ENCODE peak calls at places on chromosomes 2 and 18, in five cellular contexts. One of them, this sample, is unnamed.

GRCh38 chr18:46723856-46724415 is 32.9 kb downstream of the ST8SIA5 start:
- DNase-seq in CD14-positive monocyte: no peak
- DNase-seq in endothelial cell: no peak
- DNase-seq in GM12865: no peak
- DNase-seq in HCT116: no peak
- DNase-seq in this sample: no peak

GRCh38 chr2:29047083-29047840 is 27.1 kb downstream of the PCARE start:
- DNase-seq in endothelial cell: no peak
- DNase-seq in HCT116: no peak
- DNase-seq in GM12865: no peak
- DNase-seq in CD14-positive monocyte: no peak
- DNase-seq in this sample: no peak

GRCh38 chr2:68536000-68536399 is 68.6 kb downstream of the APLF start:
- DNase-seq in GM12865: no peak
- DNase-seq in CD14-positive monocyte: no peak
- DNase-seq in HCT116: no peak
- DNase-seq in endothelial cell: no peak
- DNase-seq in this sample: no peak

GRCh38 chr2:66437601-66438497 is 2.9 kb downstream of the MEIS1 start:
- DNase-seq in endothelial cell: peak; percentile 31
- DNase-seq in GM12865: no peak
- DNase-seq in HCT116: no peak
- DNase-seq in CD14-positive monocyte: peak; percentile 37
- DNase-seq in this sample: no peak

GRCh38 chr2:176781570-176782217 is 430.9 kb upstream of the HNRNPA3 start:
- DNase-seq in GM12865: peak; percentile 4
- DNase-seq in endothelial cell: no peak
- DNase-seq in CD14-positive monocyte: no peak
- DNase-seq in HCT116: no peak
- DNase-seq in this sample: no peak

GRCh38 chr2:120866483-120867140 is 130.9 kb downstream of the GLI2 start:
- DNase-seq in CD14-positive monocyte: no peak
- DNase-seq in HCT116: no peak
- DNase-seq in GM12865: no peak
- DNase-seq in endothelial cell: no peak
- DNase-seq in this sample: peak; percentile 67

GRCh38 chr2:96869824-96870630 is at the start of gene SEMA4C:
- DNase-seq in HCT116: no peak
- DNase-seq in CD14-positive monocyte: no peak
- DNase-seq in endothelial cell: peak; percentile 54
- DNase-seq in GM12865: no peak
- DNase-seq in this sample: no peak

GRCh38 chr18:7537145-7537544 is 30.0 kb upstream of the PTPRM start:
- DNase-seq in CD14-positive monocyte: no peak
- DNase-seq in HCT116: no peak
- DNase-seq in endothelial cell: no peak
- DNase-seq in GM12865: no peak
- DNase-seq in this sample: no peak

GRCh38 chr2:189601043-189601442 is 20.5 kb upstream of the SLC40A1 start:
- DNase-seq in GM12865: no peak
- DNase-seq in CD14-positive monocyte: no peak
- DNase-seq in endothelial cell: no peak
- DNase-seq in HCT116: no peak
- DNase-seq in this sample: no peak

GRCh38 chr2:199851886-199852285 is 894 bp upstream of the FTCDNL1 start:
- DNase-seq in HCT116: no peak
- DNase-seq in endothelial cell: no peak
- DNase-seq in CD14-positive monocyte: no peak
- DNase-seq in GM12865: no peak
- DNase-seq in this sample: no peak

GRCh38 chr2:226431301-226431955 is 368.2 kb downstream of the IRS1 start:
- DNase-seq in CD14-positive monocyte: no peak
- DNase-seq in endothelial cell: no peak
- DNase-seq in GM12865: no peak
- DNase-seq in HCT116: no peak
- DNase-seq in this sample: no peak

GRCh38 chr2:120205901-120206581 is 17.2 kb downstream of the TMEM185B start:
- DNase-seq in HCT116: no peak
- DNase-seq in GM12865: peak; percentile 47
- DNase-seq in CD14-positive monocyte: no peak
- DNase-seq in endothelial cell: peak; percentile 78
- DNase-seq in this sample: no peak

GRCh38 chr2:34419856-34420255 is 820.8 kb upstream of the FAM98A start:
- DNase-seq in endothelial cell: no peak
- DNase-seq in CD14-positive monocyte: no peak
- DNase-seq in HCT116: no peak
- DNase-seq in GM12865: no peak
- DNase-seq in this sample: no peak

GRCh38 chr2:175062787-175063585 is 57.8 kb upstream of the CHN1 start:
- DNase-seq in endothelial cell: no peak
- DNase-seq in CD14-positive monocyte: no peak
- DNase-seq in GM12865: no peak
- DNase-seq in HCT116: no peak
- DNase-seq in this sample: no peak

GRCh38 chr2:43803113-43803512 is 29.3 kb downstream of the DYNC2LI1 start:
- DNase-seq in endothelial cell: no peak
- DNase-seq in CD14-positive monocyte: no peak
- DNase-seq in HCT116: no peak
- DNase-seq in GM12865: no peak
- DNase-seq in this sample: no peak

GRCh38 chr2:69973335-69973735 is 11.9 kb upstream of the ASPRV1 start:
- DNase-seq in GM12865: no peak
- DNase-seq in HCT116: no peak
- DNase-seq in endothelial cell: no peak
- DNase-seq in CD14-positive monocyte: no peak
- DNase-seq in this sample: no peak

GRCh38 chr18:78169487-78169886 is 810.1 kb upstream of the SALL3 start:
- DNase-seq in GM12865: no peak
- DNase-seq in endothelial cell: no peak
- DNase-seq in CD14-positive monocyte: no peak
- DNase-seq in HCT116: no peak
- DNase-seq in this sample: no peak

GRCh38 chr18:70693196-70693595 is 404.4 kb downstream of the SOCS6 start:
- DNase-seq in endothelial cell: no peak
- DNase-seq in HCT116: no peak
- DNase-seq in CD14-positive monocyte: no peak
- DNase-seq in GM12865: no peak
- DNase-seq in this sample: no peak

GRCh38 chr2:187319441-187320108 is 128.5 kb downstream of the CALCRL start:
- DNase-seq in GM12865: no peak
- DNase-seq in endothelial cell: no peak
- DNase-seq in HCT116: no peak
- DNase-seq in CD14-positive monocyte: no peak
- DNase-seq in this sample: no peak

GRCh38 chr18:76972838-76973237 is 150.5 kb downstream of the ZNF236 start:
- DNase-seq in endothelial cell: no peak
- DNase-seq in GM12865: no peak
- DNase-seq in CD14-positive monocyte: no peak
- DNase-seq in HCT116: no peak
- DNase-seq in this sample: no peak

GRCh38 chr18:45760443-45761036 is 36.6 kb downstream of the SLC14A1 start:
- DNase-seq in HCT116: no peak
- DNase-seq in CD14-positive monocyte: no peak
- DNase-seq in endothelial cell: no peak
- DNase-seq in GM12865: no peak
- DNase-seq in this sample: no peak

GRCh38 chr2:177929662-177930522 is 142.7 kb downstream of the PDE11A start:
- DNase-seq in endothelial cell: no peak
- DNase-seq in HCT116: no peak
- DNase-seq in CD14-positive monocyte: no peak
- DNase-seq in GM12865: no peak
- DNase-seq in this sample: no peak

GRCh38 chr2:80238692-80239469 is 65.7 kb downstream of the LRRTM1 start:
- DNase-seq in GM12865: peak; percentile 30
- DNase-seq in CD14-positive monocyte: no peak
- DNase-seq in HCT116: peak; percentile 7
- DNase-seq in endothelial cell: peak; percentile 63
- DNase-seq in this sample: no peak

GRCh38 chr2:26273501-26273900 is 28.8 kb downstream of the HADHB start:
- DNase-seq in CD14-positive monocyte: no peak
- DNase-seq in GM12865: no peak
- DNase-seq in endothelial cell: no peak
- DNase-seq in HCT116: no peak
- DNase-seq in this sample: no peak

GRCh38 chr2:187878096-187878495 is 323.9 kb upstream of the TFPI start:
- DNase-seq in HCT116: no peak
- DNase-seq in CD14-positive monocyte: no peak
- DNase-seq in GM12865: no peak
- DNase-seq in endothelial cell: no peak
- DNase-seq in this sample: no peak

GRCh38 chr2:230225486-230225885 is at the start of gene SP140:
- DNase-seq in endothelial cell: no peak
- DNase-seq in GM12865: peak; percentile 92
- DNase-seq in CD14-positive monocyte: peak; percentile 81
- DNase-seq in HCT116: no peak
- DNase-seq in this sample: no peak

GRCh38 chr2:120238728-120239487 is 13.7 kb upstream of the RALB start:
- DNase-seq in CD14-positive monocyte: no peak
- DNase-seq in GM12865: no peak
- DNase-seq in endothelial cell: no peak
- DNase-seq in HCT116: peak; percentile 80
- DNase-seq in this sample: no peak

GRCh38 chr18:51569153-51569552 is 371.7 kb upstream of the MEX3C start:
- DNase-seq in GM12865: no peak
- DNase-seq in endothelial cell: no peak
- DNase-seq in CD14-positive monocyte: no peak
- DNase-seq in HCT116: no peak
- DNase-seq in this sample: no peak

GRCh38 chr2:118830886-118831285 is 16.6 kb downstream of the EN1 start:
- DNase-seq in CD14-positive monocyte: no peak
- DNase-seq in GM12865: no peak
- DNase-seq in endothelial cell: no peak
- DNase-seq in HCT116: no peak
- DNase-seq in this sample: no peak

DNA sequence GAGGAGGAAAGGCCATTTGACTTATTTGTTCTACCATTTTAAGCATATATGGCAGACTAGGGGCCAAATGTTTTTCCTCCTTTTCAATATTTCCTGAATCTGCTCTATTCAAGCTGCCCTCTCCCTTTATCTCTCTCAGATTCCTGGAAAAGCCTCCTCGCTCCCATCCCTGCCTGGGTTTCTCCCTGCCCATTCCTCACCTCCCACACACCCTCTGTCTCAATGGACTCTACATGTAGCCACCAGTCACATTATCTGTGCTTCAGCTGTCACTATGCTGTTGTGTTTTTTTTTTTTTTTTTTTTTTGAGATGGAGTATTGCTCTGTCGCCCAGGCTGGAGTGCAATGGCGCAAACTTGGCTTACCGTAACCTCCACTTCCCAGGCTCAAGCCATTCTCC is 22.9 kb downstream of the TYMS start:
- DNase-seq in CD14-positive monocyte: no peak
- DNase-seq in HCT116: no peak
- DNase-seq in GM12865: no peak
- DNase-seq in endothelial cell: no peak
- DNase-seq in this sample: no peak
- TF ChIP-seq CTCF in CD14-positive monocyte: no peak
- TF ChIP-seq CTCF in HCT116: no peak
- TF ChIP-seq CTCF in GM12865: no peak
- TF ChIP-seq CTCF in endothelial cell: no peak
- TF ChIP-seq CTCF in this sample: no peak

GRCh38 chr2:27445155-27445554 is 3.0 kb downstream of the KRTCAP3 start:
- DNase-seq in endothelial cell: no peak
- DNase-seq in HCT116: no peak
- DNase-seq in CD14-positive monocyte: no peak
- DNase-seq in GM12865: no peak
- DNase-seq in this sample: no peak

GRCh38 chr2:27442282-27442980 is at the start of gene KRTCAP3:
- DNase-seq in HCT116: peak; percentile 42
- DNase-seq in GM12865: peak; percentile 28
- DNase-seq in CD14-positive monocyte: no peak
- DNase-seq in endothelial cell: peak; percentile 52
- DNase-seq in this sample: no peak

GRCh38 chr2:27441226-27441926 is 805 bp upstream of the KRTCAP3 start:
- DNase-seq in GM12865: no peak
- DNase-seq in HCT116: no peak
- DNase-seq in endothelial cell: no peak
- DNase-seq in CD14-positive monocyte: no peak
- DNase-seq in this sample: no peak

GRCh38 chr2:27442981-27443323 is 771 bp downstream of the KRTCAP3 start:
- DNase-seq in CD14-positive monocyte: no peak
- DNase-seq in GM12865: no peak
- DNase-seq in endothelial cell: no peak
- DNase-seq in HCT116: no peak
- DNase-seq in this sample: no peak

GRCh38 chr2:27441958-27442281 is 261 bp upstream of the KRTCAP3 start:
- DNase-seq in endothelial cell: no peak
- DNase-seq in GM12865: no peak
- DNase-seq in HCT116: no peak
- DNase-seq in CD14-positive monocyte: no peak
- DNase-seq in this sample: no peak
- TF ChIP-seq CTCF in endothelial cell: peak; percentile 52
- TF ChIP-seq CTCF in GM12865: no peak
- TF ChIP-seq CTCF in HCT116: no peak
- TF ChIP-seq CTCF in CD14-positive monocyte: no peak
- TF ChIP-seq CTCF in this sample: no peak

GRCh38 chr2:23351388-23352141 is 33.4 kb upstream of the KLHL29 start:
- DNase-seq in CD14-positive monocyte: no peak
- DNase-seq in endothelial cell: peak; percentile 83
- DNase-seq in GM12865: peak; percentile 78
- DNase-seq in HCT116: peak; percentile 54
- DNase-seq in this sample: no peak
- TF ChIP-seq CTCF in CD14-positive monocyte: peak; percentile 79
- TF ChIP-seq CTCF in endothelial cell: peak; percentile 58
- TF ChIP-seq CTCF in GM12865: peak; percentile 93
- TF ChIP-seq CTCF in HCT116: peak; percentile 84
- TF ChIP-seq CTCF in this sample: peak; percentile 94

GRCh38 chr2:239158641-239159475 is 242.0 kb downstream of the HDAC4 start:
- DNase-seq in endothelial cell: no peak
- DNase-seq in GM12865: no peak
- DNase-seq in CD14-positive monocyte: peak; percentile 33
- DNase-seq in HCT116: no peak
- DNase-seq in this sample: peak; percentile 89
- TF ChIP-seq CTCF in endothelial cell: no peak
- TF ChIP-seq CTCF in GM12865: no peak
- TF ChIP-seq CTCF in CD14-positive monocyte: no peak
- TF ChIP-seq CTCF in HCT116: no peak
- TF ChIP-seq CTCF in this sample: no peak